ENCODE peak calls at places on chromosomes 4 and X, in nine cellular contexts. One of them, this sample, is unnamed.

GRCh38 chr4:163816494-163816893 is 322.0 kb downstream of the TMA16 start:
- DNase-seq in upper lobe of left lung: no peak
- DNase-seq in CD8-positive, alpha-beta memory T cell: no peak
- DNase-seq in IMR-90: no peak
- DNase-seq in fibroblast of lung: no peak
- DNase-seq in AG10803: no peak
- DNase-seq in DND-41: no peak
- DNase-seq in lower leg skin: no peak
- DNase-seq in kidney: no peak
- DNase-seq in this sample: no peak

GRCh38 chr4:153676984-153677383 is 7.1 kb upstream of the TLR2 start:
- DNase-seq in upper lobe of left lung: no peak
- DNase-seq in CD8-positive, alpha-beta memory T cell: no peak
- DNase-seq in IMR-90: peak; percentile 63
- DNase-seq in fibroblast of lung: peak; percentile 93
- DNase-seq in AG10803: peak; percentile 46
- DNase-seq in DND-41: no peak
- DNase-seq in lower leg skin: no peak
- DNase-seq in kidney: no peak
- DNase-seq in this sample: no peak

GRCh38 chr4:6297266-6297815 is 27.7 kb downstream of the WFS1 start:
- DNase-seq in upper lobe of left lung: no peak
- DNase-seq in CD8-positive, alpha-beta memory T cell: no peak
- DNase-seq in IMR-90: no peak
- DNase-seq in fibroblast of lung: no peak
- DNase-seq in AG10803: no peak
- DNase-seq in DND-41: no peak
- DNase-seq in lower leg skin: no peak
- DNase-seq in kidney: no peak
- DNase-seq in this sample: no peak

GRCh38 chrX:141405878-141406492 is 163.7 kb upstream of the SPANXC start:
- DNase-seq in upper lobe of left lung: no peak
- DNase-seq in CD8-positive, alpha-beta memory T cell: no peak
- DNase-seq in IMR-90: peak; percentile 83
- DNase-seq in fibroblast of lung: peak; percentile 84
- DNase-seq in AG10803: peak; percentile 60
- DNase-seq in DND-41: no peak
- DNase-seq in lower leg skin: no peak
- DNase-seq in kidney: no peak
- DNase-seq in this sample: no peak

GRCh38 chrX:74426071-74426470 is 4.8 kb downstream of the SLC16A2 start:
- DNase-seq in upper lobe of left lung: no peak
- DNase-seq in CD8-positive, alpha-beta memory T cell: no peak
- DNase-seq in IMR-90: no peak
- DNase-seq in fibroblast of lung: no peak
- DNase-seq in AG10803: no peak
- DNase-seq in DND-41: no peak
- DNase-seq in lower leg skin: no peak
- DNase-seq in kidney: no peak
- DNase-seq in this sample: no peak

GRCh38 chr4:106868381-106869035 is 167.6 kb downstream of the DKK2 start:
- DNase-seq in upper lobe of left lung: no peak
- DNase-seq in CD8-positive, alpha-beta memory T cell: no peak
- DNase-seq in IMR-90: no peak
- DNase-seq in fibroblast of lung: peak; percentile 66
- DNase-seq in AG10803: peak; percentile 62
- DNase-seq in DND-41: no peak
- DNase-seq in lower leg skin: no peak
- DNase-seq in kidney: no peak
- DNase-seq in this sample: no peak

GRCh38 chr4:146329042-146329716 is 114.8 kb downstream of the REELD1 start:
- DNase-seq in upper lobe of left lung: no peak
- DNase-seq in CD8-positive, alpha-beta memory T cell: no peak
- DNase-seq in IMR-90: peak; percentile 90
- DNase-seq in fibroblast of lung: peak; percentile 90
- DNase-seq in AG10803: peak; percentile 74
- DNase-seq in DND-41: no peak
- DNase-seq in lower leg skin: no peak
- DNase-seq in kidney: no peak
- DNase-seq in this sample: no peak

GRCh38 chr4:83074086-83074704 is 39.2 kb downstream of the COPS4 start:
- DNase-seq in upper lobe of left lung: no peak
- DNase-seq in CD8-positive, alpha-beta memory T cell: peak; percentile 10
- DNase-seq in IMR-90: peak; percentile 82
- DNase-seq in fibroblast of lung: peak; percentile 77
- DNase-seq in AG10803: peak; percentile 91
- DNase-seq in DND-41: peak; percentile 68
- DNase-seq in lower leg skin: no peak
- DNase-seq in kidney: no peak
- DNase-seq in this sample: no peak

GRCh38 chr4:150784305-150784704 is 202.4 kb downstream of the MAB21L2 start:
- DNase-seq in upper lobe of left lung: no peak
- DNase-seq in CD8-positive, alpha-beta memory T cell: no peak
- DNase-seq in IMR-90: no peak
- DNase-seq in fibroblast of lung: no peak
- DNase-seq in AG10803: no peak
- DNase-seq in DND-41: no peak
- DNase-seq in lower leg skin: no peak
- DNase-seq in kidney: no peak
- DNase-seq in this sample: no peak

GRCh38 chr4:150782311-150782710 is 200.4 kb downstream of the MAB21L2 start:
- DNase-seq in upper lobe of left lung: no peak
- DNase-seq in CD8-positive, alpha-beta memory T cell: no peak
- DNase-seq in IMR-90: peak; percentile 7
- DNase-seq in fibroblast of lung: peak; percentile 53
- DNase-seq in AG10803: no peak
- DNase-seq in DND-41: no peak
- DNase-seq in lower leg skin: no peak
- DNase-seq in kidney: no peak
- DNase-seq in this sample: no peak

GRCh38 chr4:150782921-150783320 is 201.0 kb downstream of the MAB21L2 start:
- DNase-seq in upper lobe of left lung: no peak
- DNase-seq in CD8-positive, alpha-beta memory T cell: no peak
- DNase-seq in IMR-90: peak; percentile 4
- DNase-seq in fibroblast of lung: peak; percentile 38
- DNase-seq in AG10803: peak; percentile 17
- DNase-seq in DND-41: no peak
- DNase-seq in lower leg skin: no peak
- DNase-seq in kidney: no peak
- DNase-seq in this sample: no peak

GRCh38 chr4:150779707-150780106 is 197.8 kb downstream of the MAB21L2 start:
- DNase-seq in upper lobe of left lung: no peak
- DNase-seq in CD8-positive, alpha-beta memory T cell: no peak
- DNase-seq in IMR-90: no peak
- DNase-seq in fibroblast of lung: no peak
- DNase-seq in AG10803: no peak
- DNase-seq in DND-41: no peak
- DNase-seq in lower leg skin: no peak
- DNase-seq in kidney: no peak
- DNase-seq in this sample: no peak

GRCh38 chr4:150781108-150781663 is 199.2 kb downstream of the MAB21L2 start:
- DNase-seq in upper lobe of left lung: no peak
- DNase-seq in CD8-positive, alpha-beta memory T cell: no peak
- DNase-seq in IMR-90: no peak
- DNase-seq in fibroblast of lung: no peak
- DNase-seq in AG10803: no peak
- DNase-seq in DND-41: no peak
- DNase-seq in lower leg skin: no peak
- DNase-seq in kidney: no peak
- DNase-seq in this sample: no peak
- H3K4me3 ChIP-seq in upper lobe of left lung: no peak overlapping the region
- H3K4me3 ChIP-seq in CD8-positive, alpha-beta memory T cell: no peak overlapping the region
- H3K4me3 ChIP-seq in IMR-90: no peak overlapping the region
- H3K4me3 ChIP-seq in fibroblast of lung: no peak overlapping the region
- H3K4me3 ChIP-seq in AG10803: no peak overlapping the region
- H3K4me3 ChIP-seq in DND-41: no peak overlapping the region
- H3K4me3 ChIP-seq in lower leg skin: no peak overlapping the region
- H3K4me3 ChIP-seq in kidney: no peak overlapping the region
- H3K4me3 ChIP-seq in this sample: no peak overlapping the region

GRCh38 chrX:153968255-153968654 is 3.4 kb downstream of the HCFC1 start:
- DNase-seq in upper lobe of left lung: no peak
- DNase-seq in CD8-positive, alpha-beta memory T cell: no peak
- DNase-seq in IMR-90: no peak
- DNase-seq in fibroblast of lung: no peak
- DNase-seq in AG10803: no peak
- DNase-seq in DND-41: no peak
- DNase-seq in lower leg skin: no peak
- DNase-seq in kidney: no peak
- DNase-seq in this sample: no peak

GRCh38 chrX:153967536-153968214 is 3.9 kb downstream of the HCFC1 start:
- DNase-seq in upper lobe of left lung: no peak
- DNase-seq in CD8-positive, alpha-beta memory T cell: no peak
- DNase-seq in IMR-90: no peak
- DNase-seq in fibroblast of lung: no peak
- DNase-seq in AG10803: no peak
- DNase-seq in DND-41: no peak
- DNase-seq in lower leg skin: no peak
- DNase-seq in kidney: no peak
- DNase-seq in this sample: no peak

GRCh38 chrX:153968754-153969124 is 2.9 kb downstream of the HCFC1 start:
- DNase-seq in upper lobe of left lung: no peak
- DNase-seq in CD8-positive, alpha-beta memory T cell: no peak
- DNase-seq in IMR-90: no peak
- DNase-seq in fibroblast of lung: peak; percentile 29
- DNase-seq in AG10803: no peak
- DNase-seq in DND-41: peak; percentile 87
- DNase-seq in lower leg skin: no peak
- DNase-seq in kidney: peak; percentile 75
- DNase-seq in this sample: peak; percentile 37

GRCh38 chrX:153966283-153966688 is 5.3 kb downstream of the HCFC1 start:
- DNase-seq in upper lobe of left lung: no peak
- DNase-seq in CD8-positive, alpha-beta memory T cell: no peak
- DNase-seq in IMR-90: no peak
- DNase-seq in fibroblast of lung: peak; percentile 69
- DNase-seq in AG10803: peak; percentile 16
- DNase-seq in DND-41: no peak
- DNase-seq in lower leg skin: no peak
- DNase-seq in kidney: peak; percentile 71
- DNase-seq in this sample: peak; percentile 47

DNA sequence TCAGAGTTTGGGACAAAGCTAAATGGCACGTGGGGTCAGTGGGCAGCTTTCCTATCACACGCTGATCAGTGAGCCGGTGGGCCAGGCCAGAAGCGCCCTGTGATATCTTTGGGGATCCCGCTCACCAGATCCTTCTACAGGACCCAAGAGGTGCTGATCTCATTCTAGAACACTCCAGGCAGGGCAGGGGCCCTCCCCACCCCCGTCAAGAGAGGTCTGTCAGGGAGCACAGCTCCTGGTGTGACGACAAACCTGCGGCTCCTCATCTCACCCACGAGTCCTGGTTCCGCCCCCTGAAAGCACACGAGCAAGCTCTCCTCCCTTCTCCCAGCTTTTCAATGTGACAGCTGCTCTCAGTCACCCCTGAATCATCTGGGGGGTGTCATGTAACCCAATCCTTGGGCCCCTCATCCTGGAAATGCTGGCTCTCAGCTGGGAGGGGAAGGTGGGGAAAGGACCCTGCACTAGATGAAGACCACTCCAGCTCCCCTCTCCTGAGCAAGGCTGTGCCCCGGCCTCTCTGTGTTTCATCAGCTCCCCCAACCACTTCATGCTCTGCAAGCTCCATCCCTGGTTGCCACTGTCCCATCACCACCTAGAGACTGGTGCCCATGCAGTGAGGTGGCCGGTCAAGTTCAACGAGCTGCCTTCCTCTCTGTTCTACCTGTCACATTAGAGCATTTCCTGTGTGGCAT is 4.6 kb downstream of the HCFC1 start:
- DNase-seq in upper lobe of left lung: no peak
- DNase-seq in CD8-positive, alpha-beta memory T cell: peak; percentile 26
- DNase-seq in IMR-90: peak; percentile 43
- DNase-seq in fibroblast of lung: peak; percentile 15
- DNase-seq in AG10803: no peak
- DNase-seq in DND-41: no peak
- DNase-seq in lower leg skin: no peak
- DNase-seq in kidney: peak; percentile 68
- DNase-seq in this sample: no peak
- H3K4me3 ChIP-seq in upper lobe of left lung: no peak overlapping the region
- H3K4me3 ChIP-seq in CD8-positive, alpha-beta memory T cell: peak overlapping the region; percentile 93
- H3K4me3 ChIP-seq in IMR-90: no peak overlapping the region
- H3K4me3 ChIP-seq in fibroblast of lung: no peak overlapping the region
- H3K4me3 ChIP-seq in AG10803: no peak overlapping the region
- H3K4me3 ChIP-seq in DND-41: peak overlapping the region; percentile 90
- H3K4me3 ChIP-seq in lower leg skin: no peak overlapping the region
- H3K4me3 ChIP-seq in kidney: no peak overlapping the region
- H3K4me3 ChIP-seq in this sample: no peak overlapping the region

GRCh38 chr4:3073158-3074077 is 920 bp downstream of the HTT-AS start:
- DNase-seq in upper lobe of left lung: no peak
- DNase-seq in CD8-positive, alpha-beta memory T cell: no peak
- DNase-seq in IMR-90: no peak
- DNase-seq in fibroblast of lung: no peak
- DNase-seq in AG10803: no peak
- DNase-seq in DND-41: no peak
- DNase-seq in lower leg skin: peak; percentile 86
- DNase-seq in kidney: peak; percentile 82
- DNase-seq in this sample: no peak
- H3K4me3 ChIP-seq in upper lobe of left lung: peak overlapping the region; percentile 43
- H3K4me3 ChIP-seq in CD8-positive, alpha-beta memory T cell: peak overlapping the region; percentile 73
- H3K4me3 ChIP-seq in IMR-90: peak overlapping the region; percentile 89
- H3K4me3 ChIP-seq in fibroblast of lung: peak overlapping the region; percentile 48
- H3K4me3 ChIP-seq in AG10803: peak overlapping the region; percentile 78
- H3K4me3 ChIP-seq in DND-41: peak overlapping the region; percentile 65
- H3K4me3 ChIP-seq in lower leg skin: peak overlapping the region; percentile 31
- H3K4me3 ChIP-seq in kidney: peak overlapping the region; percentile 69
- H3K4me3 ChIP-seq in this sample: peak overlapping the region; percentile 66

GRCh38 chrX:47168495-47169073 is 23.6 kb downstream of the RBM10 start:
- DNase-seq in upper lobe of left lung: no peak
- DNase-seq in CD8-positive, alpha-beta memory T cell: no peak
- DNase-seq in IMR-90: no peak
- DNase-seq in fibroblast of lung: no peak
- DNase-seq in AG10803: no peak
- DNase-seq in DND-41: no peak
- DNase-seq in lower leg skin: peak; percentile 60
- DNase-seq in kidney: peak; percentile 15
- DNase-seq in this sample: peak; percentile 13

GRCh38 chrX:47169273-47169672 is 24.3 kb downstream of the RBM10 start:
- DNase-seq in upper lobe of left lung: no peak
- DNase-seq in CD8-positive, alpha-beta memory T cell: no peak
- DNase-seq in IMR-90: no peak
- DNase-seq in fibroblast of lung: no peak
- DNase-seq in AG10803: no peak
- DNase-seq in DND-41: no peak
- DNase-seq in lower leg skin: peak; percentile 77
- DNase-seq in kidney: peak; percentile 58
- DNase-seq in this sample: peak; percentile 25

GRCh38 chrX:47170861-47171692 is 22.6 kb upstream of the UBA1 start:
- DNase-seq in upper lobe of left lung: no peak
- DNase-seq in CD8-positive, alpha-beta memory T cell: no peak
- DNase-seq in IMR-90: no peak
- DNase-seq in fibroblast of lung: no peak
- DNase-seq in AG10803: no peak
- DNase-seq in DND-41: no peak
- DNase-seq in lower leg skin: peak; percentile 79
- DNase-seq in kidney: peak; percentile 66
- DNase-seq in this sample: no peak

GRCh38 chrX:47171996-47172395 is 21.6 kb upstream of the UBA1 start:
- DNase-seq in upper lobe of left lung: no peak
- DNase-seq in CD8-positive, alpha-beta memory T cell: no peak
- DNase-seq in IMR-90: no peak
- DNase-seq in fibroblast of lung: no peak
- DNase-seq in AG10803: no peak
- DNase-seq in DND-41: no peak
- DNase-seq in lower leg skin: no peak
- DNase-seq in kidney: peak; percentile 12
- DNase-seq in this sample: no peak

DNA sequence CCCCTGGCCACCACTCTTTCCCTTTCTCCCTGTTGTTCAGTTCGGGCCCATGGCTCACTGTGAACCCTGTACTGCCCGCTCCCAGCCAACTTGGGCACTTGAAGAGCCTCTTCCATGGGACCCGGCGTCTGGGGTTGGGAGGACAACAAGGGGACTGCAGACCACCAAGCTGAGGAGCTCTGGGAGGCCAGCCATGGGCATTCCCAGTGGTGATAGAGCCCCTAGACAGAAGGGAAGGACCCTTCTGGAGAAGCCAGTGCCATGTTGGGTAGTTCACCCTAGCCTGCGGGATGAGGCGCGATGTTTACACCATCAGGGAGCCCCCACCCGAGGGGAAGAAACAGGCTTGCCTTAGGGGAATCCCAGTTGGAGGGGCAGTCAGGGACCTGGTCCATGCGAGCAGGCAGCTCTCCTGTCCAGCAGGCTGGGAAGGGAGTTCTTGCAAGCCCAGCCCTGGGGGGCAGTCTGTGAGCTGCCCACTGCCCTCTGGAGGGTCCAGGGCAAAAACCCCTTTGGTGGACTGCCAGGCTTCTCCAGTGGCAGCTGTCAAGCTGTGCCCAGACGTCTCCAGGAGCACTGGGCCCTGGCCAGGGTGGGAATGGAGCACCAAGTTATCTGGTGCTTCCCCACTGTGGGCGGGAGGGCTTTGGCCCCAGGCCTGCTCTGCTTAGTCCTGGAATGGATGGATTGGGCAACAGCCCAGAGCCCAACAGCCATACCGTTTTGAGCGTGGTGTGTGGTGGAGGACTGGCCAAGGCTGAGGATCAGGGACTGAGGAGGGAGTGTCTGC is 23.7 kb upstream of the UBA1 start:
- DNase-seq in upper lobe of left lung: no peak
- DNase-seq in CD8-positive, alpha-beta memory T cell: no peak
- DNase-seq in IMR-90: peak; percentile 54
- DNase-seq in fibroblast of lung: peak; percentile 63
- DNase-seq in AG10803: peak; percentile 36
- DNase-seq in DND-41: no peak
- DNase-seq in lower leg skin: peak; percentile 83
- DNase-seq in kidney: peak; percentile 64
- DNase-seq in this sample: no peak
- H3K4me3 ChIP-seq in upper lobe of left lung: no peak overlapping the region
- H3K4me3 ChIP-seq in CD8-positive, alpha-beta memory T cell: no peak overlapping the region
- H3K4me3 ChIP-seq in IMR-90: no peak overlapping the region
- H3K4me3 ChIP-seq in fibroblast of lung: no peak overlapping the region
- H3K4me3 ChIP-seq in AG10803: no peak overlapping the region
- H3K4me3 ChIP-seq in DND-41: no peak overlapping the region
- H3K4me3 ChIP-seq in lower leg skin: no peak overlapping the region
- H3K4me3 ChIP-seq in kidney: no peak overlapping the region
- H3K4me3 ChIP-seq in this sample: no peak overlapping the region

This sample was measured in ovary.